ENCODE peak calls at places on chromosome 1, in seven cellular contexts. L, V, K, O, M, G and B are unnamed samples.

GRCh38 chr1:231781887-231782286 is 155.3 kb downstream of the DISC1 start:
- DNase-seq in L (no peak), V (no peak), O (no peak), M (no peak), G (no peak), K (no peak), B (no peak)

GRCh38 chr1:108897865-108898720 is 21.3 kb downstream of the GPSM2 start:
- DNase-seq in G (peak), K (peak), V (peak), O (peak), L (no peak), M (no peak), B (peak)

GRCh38 chr1:55402117-55402516 is 187.0 kb upstream of the USP24 start:
- DNase-seq in L (no peak), G (no peak), V (no peak), M (no peak), K (no peak), O (no peak), B (no peak)

GRCh38 chr1:27624467-27625233 is 10.3 kb downstream of the FGR start:
- DNase-seq in O (no peak), M (peak), L (no peak), K (no peak), V (no peak), G (no peak), B (no peak)

GRCh38 chr1:3151456-3151855 is 82.5 kb downstream of the PRDM16 start:
- DNase-seq in M (no peak), G (no peak), K (no peak), L (no peak), V (no peak), O (no peak), B (no peak)

GRCh38 chr1:211579434-211580302 is 707 bp upstream of the SLC30A1 start:
- DNase-seq in O (peak), M (no peak), L (peak), V (no peak), G (no peak), K (peak), B (peak)

GRCh38 chr1:184595609-184596008 is 159.0 kb downstream of the EDEM3 start:
- DNase-seq in O (no peak), K (no peak), L (no peak), V (no peak), G (no peak), M (no peak), B (no peak)

GRCh38 chr1:182235952-182236650 is 155.5 kb downstream of the GLUL start:
- DNase-seq in K (no peak), V (no peak), O (peak), G (peak), M (no peak), L (no peak), B (no peak)

GRCh38 chr1:201515895-201516294 is 9.0 kb upstream of the CSRP1 start:
- DNase-seq in G (no peak), V (no peak), M (no peak), K (no peak), L (no peak), O (peak), B (no peak)

GRCh38 chr1:196651637-196652215 is at the start of gene CFH:
- DNase-seq in L (no peak), M (no peak), G (no peak), K (no peak), O (peak), V (no peak), B (no peak)

GRCh38 chr1:184753093-184753492 is 1.6 kb downstream of the EDEM3 start:
- DNase-seq in L (no peak), O (no peak), M (no peak), V (no peak), K (no peak), G (no peak), B (no peak)

GRCh38 chr1:155197901-155198546 is 9.7 kb downstream of the THBS3 start:
- DNase-seq in L (no peak), V (no peak), O (no peak), M (no peak), K (no peak), G (no peak), B (no peak)

GRCh38 chr1:221497051-221497450 is 244.8 kb downstream of the DUSP10 start:
- DNase-seq in V (no peak), L (no peak), M (no peak), K (no peak), G (no peak), O (no peak), B (no peak)

GRCh38 chr1:206774096-206774495 is 1.8 kb upstream of the IL10 start:
- DNase-seq in V (no peak), O (no peak), M (no peak), L (no peak), K (no peak), G (no peak), B (no peak)

GRCh38 chr1:225468270-225469020 is 40.6 kb upstream of the LBR start:
- DNase-seq in O (no peak), L (no peak), V (no peak), K (no peak), M (no peak), G (no peak), B (no peak)

GRCh38 chr1:10186453-10187319 is 23.7 kb upstream of the KIF1B start:
- DNase-seq in L (no peak), G (no peak), K (no peak), O (no peak), V (no peak), M (no peak), B (no peak)

GRCh38 chr1:69258842-69259241 is 308.9 kb upstream of the LRRC7 start:
- DNase-seq in L (no peak), V (no peak), O (no peak), K (no peak), G (no peak), M (no peak), B (no peak)

GRCh38 chr1:66556161-66556611 is 22.2 kb downstream of the SGIP1 start:
- DNase-seq in V (no peak), L (no peak), M (no peak), K (no peak), O (no peak), G (no peak), B (no peak)

GRCh38 chr1:199546323-199546722 is 481.2 kb upstream of the NR5A2 start:
- DNase-seq in G (no peak), M (no peak), O (no peak), L (no peak), K (no peak), V (no peak), B (no peak)

GRCh38 chr1:243594455-243594854 is 255.6 kb downstream of the AKT3 start:
- DNase-seq in L (no peak), O (no peak), G (no peak), V (no peak), M (no peak), K (no peak), B (no peak)

GRCh38 chr1:194447635-194448034 is 1261.2 kb upstream of the B3GALT2 start:
- DNase-seq in G (no peak), K (no peak), L (no peak), M (no peak), O (no peak), V (no peak), B (no peak)

GRCh38 chr1:152539901-152540300 is 25.6 kb downstream of the CRCT1 start:
- DNase-seq in V (no peak), G (no peak), K (no peak), O (no peak), M (no peak), L (no peak), B (no peak)

GRCh38 chr1:76141898-76142297 is 67.4 kb downstream of the ST6GALNAC3 start:
- DNase-seq in K (no peak), O (no peak), G (no peak), V (no peak), M (no peak), L (no peak), B (no peak)

GRCh38 chr1:76142771-76143540 is 68.4 kb downstream of the ST6GALNAC3 start:
- DNase-seq in V (no peak), O (no peak), M (no peak), L (no peak), K (no peak), G (no peak), B (no peak)

GRCh38 chr1:76138217-76138616 is 63.7 kb downstream of the ST6GALNAC3 start:
- DNase-seq in O (no peak), L (no peak), K (no peak), V (no peak), G (no peak), M (no peak), B (no peak)

GRCh38 chr1:76137746-76138145 is 63.2 kb downstream of the ST6GALNAC3 start:
- DNase-seq in G (no peak), L (no peak), V (no peak), M (no peak), K (no peak), O (no peak), B (no peak)

GRCh38 chr1:76140227-76140626 is 65.7 kb downstream of the ST6GALNAC3 start:
- DNase-seq in K (no peak), M (no peak), G (no peak), L (no peak), V (no peak), O (no peak), B (no peak)
- TF ChIP-seq JUND in K (no peak), M (no peak), G (no peak), L (no peak), V (no peak), O (no peak), B (no peak)

DNA sequence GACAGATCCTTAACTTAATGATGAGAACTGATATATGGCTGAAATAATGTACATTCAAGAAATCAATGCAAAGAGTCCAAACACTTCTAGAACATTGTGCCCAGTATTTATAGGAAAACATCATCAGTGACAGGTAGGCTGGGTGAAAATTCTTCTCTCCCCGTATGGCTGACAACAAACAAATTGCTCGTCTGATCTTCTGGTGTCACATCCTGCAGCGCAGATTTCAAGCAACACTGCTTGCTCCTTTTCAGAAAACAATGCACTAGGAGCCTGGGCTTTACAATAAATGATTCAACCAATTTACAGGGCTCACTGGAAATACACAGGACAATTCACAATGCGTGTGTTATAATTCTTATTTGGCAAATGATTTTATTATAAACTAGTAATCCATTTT is 185.3 kb downstream of the RERE start:
- DNase-seq in L (no peak), V (no peak), M (no peak), G (no peak), O (no peak), K (no peak), B (no peak)
- TF ChIP-seq JUND in L (no peak), V (no peak), M (no peak), G (no peak), O (no peak), K (no peak), B (no peak)

GRCh38 chr1:228083871-228084278 is 1.4 kb downstream of the ARF1 start:
- DNase-seq in O (peak), V (no peak), M (no peak), G (no peak), L (no peak), K (no peak), B (no peak)

GRCh38 chr1:228085287-228085926 is 2.9 kb downstream of the ARF1 start:
- DNase-seq in V (no peak), L (no peak), K (peak), O (peak), G (no peak), M (no peak), B (no peak)

GRCh38 chr1:228084797-228085196 is 2.3 kb downstream of the ARF1 start:
- DNase-seq in L (no peak), V (no peak), M (no peak), K (no peak), G (no peak), O (peak), B (no peak)

GRCh38 chr1:228082975-228083870 is 715 bp downstream of the ARF1 start:
- DNase-seq in M (no peak), K (no peak), G (no peak), V (peak), L (no peak), O (peak), B (peak)

DNA sequence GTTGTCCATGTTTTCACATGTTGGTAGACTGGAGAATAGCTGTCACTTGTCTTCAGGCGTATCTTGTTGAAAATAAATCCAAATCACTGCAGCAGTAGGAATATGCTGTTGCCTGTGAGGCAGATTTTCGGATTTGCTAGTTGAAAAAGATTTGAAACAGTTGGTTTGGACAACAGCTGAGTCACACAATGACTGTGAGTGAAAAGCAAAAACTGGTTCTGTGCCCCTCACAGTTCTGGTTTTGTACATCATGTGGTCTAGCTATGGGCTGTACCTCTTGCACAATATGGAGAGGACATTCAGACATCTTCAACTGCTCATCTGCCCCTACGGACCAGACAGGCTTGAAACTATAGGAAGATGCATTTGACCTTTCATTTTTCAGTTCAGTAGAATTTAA is 1.8 kb downstream of the ARF1 start:
- DNase-seq in M (no peak), G (no peak), K (no peak), V (no peak), O (peak), L (no peak), B (no peak)
- TF ChIP-seq JUND in M (no peak), G (no peak), K (no peak), V (no peak), O (peak), L (no peak), B (no peak)

GRCh38 chr1:145740269-145740668 is 21.0 kb downstream of the CD160 start:
- DNase-seq in K (no peak), V (no peak), L (no peak), O (no peak), G (no peak), M (no peak), B (no peak)
- TF ChIP-seq JUND in K (no peak), V (no peak), L (no peak), O (no peak), G (no peak), M (no peak), B (no peak)

DNA sequence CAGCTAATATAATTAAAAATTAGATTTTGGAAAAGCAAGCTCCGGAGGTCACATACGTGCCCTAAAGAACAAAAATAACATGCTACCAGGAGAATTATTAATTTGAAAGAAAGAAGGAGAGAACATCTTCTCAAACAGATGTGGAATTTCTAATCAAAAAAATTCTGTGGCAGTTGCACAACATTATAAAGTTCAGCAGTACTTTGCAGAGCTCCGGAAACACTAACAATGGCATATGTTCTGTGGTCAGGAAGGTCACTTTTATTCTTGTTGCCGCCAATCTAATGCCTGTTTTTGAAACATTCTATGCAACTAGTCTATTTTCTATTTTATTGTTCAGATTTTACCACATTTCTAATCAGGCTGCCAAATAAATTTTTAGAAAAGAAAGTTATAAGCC is 186.8 kb downstream of the SMYD3 start:
- DNase-seq in G (no peak), V (no peak), K (no peak), O (no peak), M (no peak), L (no peak), B (no peak)
- TF ChIP-seq JUND in G (no peak), V (no peak), K (no peak), O (no peak), M (no peak), L (no peak), B (no peak)

GRCh38 chr1:80054129-80054528 is 1047.6 kb upstream of the ADGRL4 start:
- DNase-seq in K (no peak), M (no peak), V (peak), O (peak), L (no peak), G (peak), B (peak)
- TF ChIP-seq JUND in K (no peak), M (no peak), V (no peak), O (no peak), L (no peak), G (no peak), B (no peak)

DNA sequence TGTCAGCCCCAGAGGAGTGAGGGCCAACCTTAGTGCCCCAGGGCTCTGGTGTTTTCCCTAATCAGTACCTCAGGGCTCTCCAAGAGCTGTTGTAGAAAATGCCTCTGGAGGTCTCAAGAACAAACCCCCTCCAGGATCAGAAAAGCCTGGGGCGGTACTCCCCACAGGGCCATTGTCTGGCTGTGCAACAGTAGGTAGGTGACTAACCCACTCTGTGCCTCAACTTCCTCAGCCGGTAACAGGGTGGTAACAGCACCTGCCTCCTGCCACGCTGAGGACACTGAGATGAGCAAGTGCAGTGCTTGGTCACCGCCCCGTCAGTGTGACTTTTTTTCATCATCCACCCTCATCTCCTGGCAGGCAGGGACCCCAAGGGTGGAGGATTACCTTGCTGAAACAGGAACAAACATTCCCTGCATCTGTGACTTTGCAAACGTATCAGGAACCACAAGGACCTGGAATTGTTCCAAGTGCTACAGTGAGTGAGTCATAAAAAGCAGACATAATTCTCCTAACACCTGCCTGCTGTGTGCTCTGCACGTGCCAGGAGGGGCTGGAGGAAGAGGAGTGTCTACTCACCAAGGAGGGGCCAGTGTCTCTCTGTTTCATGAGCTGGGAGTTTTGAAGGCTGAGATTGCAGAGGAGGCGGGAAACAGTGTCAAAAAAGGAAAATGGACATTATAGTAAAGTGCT is 440.8 kb downstream of the NPHP4 start:
- DNase-seq in M (no peak), L (no peak), K (peak), V (no peak), O (peak), G (peak), B (no peak)
- TF ChIP-seq JUND in M (no peak), L (no peak), K (no peak), V (no peak), O (peak), G (no peak), B (no peak)

GRCh38 chr1:36155560-36156328 is at the start of gene MAP7D1:
- DNase-seq in L (no peak), G (no peak), K (peak), M (no peak), V (peak), O (peak), B (peak)
- TF ChIP-seq JUND in L (peak), G (no peak), K (peak), M (peak), V (peak), O (peak), B (peak)